ENCODE peak calls at places on chromosomes 1 and 21, in seven cellular contexts. One of them, this sample, is unnamed.

GRCh38 chr1:201594575-201595245 is 55.8 kb downstream of the NAV1 start:
- DNase-seq in choroid plexus epithelial cell: no peak
- DNase-seq in tibial nerve: no peak
- DNase-seq in WTC11: peak
- DNase-seq in esophagus muscularis mucosa: no peak
- DNase-seq in prostate gland: no peak
- DNase-seq in HFFc6: peak
- DNase-seq in this sample: no peak

GRCh38 chr21:46116846-46117585 is 19.1 kb downstream of the COL6A2 start:
- DNase-seq in tibial nerve: peak
- DNase-seq in esophagus muscularis mucosa: no peak
- DNase-seq in WTC11: peak
- DNase-seq in HFFc6: peak
- DNase-seq in prostate gland: no peak
- DNase-seq in choroid plexus epithelial cell: no peak
- DNase-seq in this sample: peak

GRCh38 chr1:17304155-17304826 is 3.7 kb upstream of the PADI4 start:
- DNase-seq in esophagus muscularis mucosa: no peak
- DNase-seq in choroid plexus epithelial cell: no peak
- DNase-seq in WTC11: no peak
- DNase-seq in tibial nerve: no peak
- DNase-seq in HFFc6: peak
- DNase-seq in prostate gland: no peak
- DNase-seq in this sample: no peak

GRCh38 chr1:94713472-94714141 is 106.5 kb upstream of the SLC44A3 start:
- DNase-seq in prostate gland: peak
- DNase-seq in choroid plexus epithelial cell: peak
- DNase-seq in tibial nerve: peak
- DNase-seq in HFFc6: peak
- DNase-seq in WTC11: peak
- DNase-seq in esophagus muscularis mucosa: peak
- DNase-seq in this sample: no peak

GRCh38 chr1:6099787-6100765 is 54.4 kb downstream of the KCNAB2 start:
- DNase-seq in prostate gland: no peak
- DNase-seq in esophagus muscularis mucosa: no peak
- DNase-seq in WTC11: peak
- DNase-seq in choroid plexus epithelial cell: peak
- DNase-seq in HFFc6: no peak
- DNase-seq in tibial nerve: no peak
- DNase-seq in this sample: no peak

GRCh38 chr21:34844033-34844923 is 175.5 kb downstream of the CLIC6 start:
- DNase-seq in HFFc6: no peak
- DNase-seq in WTC11: no peak
- DNase-seq in tibial nerve: peak
- DNase-seq in choroid plexus epithelial cell: peak
- DNase-seq in esophagus muscularis mucosa: no peak
- DNase-seq in prostate gland: no peak
- DNase-seq in this sample: no peak

GRCh38 chr1:224182866-224183590 is at the start of gene DEGS1:
- DNase-seq in prostate gland: peak
- DNase-seq in esophagus muscularis mucosa: peak
- DNase-seq in WTC11: peak
- DNase-seq in HFFc6: peak
- DNase-seq in tibial nerve: peak
- DNase-seq in choroid plexus epithelial cell: peak
- DNase-seq in this sample: peak

GRCh38 chr21:28671549-28672195 is 321.0 kb downstream of the LTN1 start:
- DNase-seq in prostate gland: no peak
- DNase-seq in WTC11: no peak
- DNase-seq in choroid plexus epithelial cell: no peak
- DNase-seq in HFFc6: peak
- DNase-seq in tibial nerve: no peak
- DNase-seq in esophagus muscularis mucosa: no peak
- DNase-seq in this sample: no peak

GRCh38 chr1:23122023-23122738 is 46.5 kb downstream of the LUZP1 start:
- DNase-seq in tibial nerve: no peak
- DNase-seq in prostate gland: peak
- DNase-seq in esophagus muscularis mucosa: no peak
- DNase-seq in HFFc6: peak
- DNase-seq in choroid plexus epithelial cell: peak
- DNase-seq in WTC11: no peak
- DNase-seq in this sample: no peak

GRCh38 chr1:32897082-32898049 is 3.8 kb downstream of the TMEM54 start:
- DNase-seq in esophagus muscularis mucosa: no peak
- DNase-seq in prostate gland: no peak
- DNase-seq in WTC11: no peak
- DNase-seq in HFFc6: no peak
- DNase-seq in choroid plexus epithelial cell: no peak
- DNase-seq in tibial nerve: no peak
- DNase-seq in this sample: no peak

GRCh38 chr1:174769961-174770549 is 229.7 kb upstream of the CACYBP start:
- DNase-seq in esophagus muscularis mucosa: no peak
- DNase-seq in HFFc6: peak
- DNase-seq in prostate gland: no peak
- DNase-seq in choroid plexus epithelial cell: peak
- DNase-seq in tibial nerve: no peak
- DNase-seq in WTC11: no peak
- DNase-seq in this sample: no peak

GRCh38 chr1:229377429-229377828 is 34.6 kb upstream of the CCSAP start:
- DNase-seq in tibial nerve: no peak
- DNase-seq in HFFc6: no peak
- DNase-seq in WTC11: no peak
- DNase-seq in choroid plexus epithelial cell: no peak
- DNase-seq in esophagus muscularis mucosa: no peak
- DNase-seq in prostate gland: no peak
- DNase-seq in this sample: peak

GRCh38 chr1:234322979-234323378 is 50.3 kb upstream of the COA6 start:
- DNase-seq in prostate gland: peak
- DNase-seq in tibial nerve: no peak
- DNase-seq in WTC11: peak
- DNase-seq in esophagus muscularis mucosa: peak
- DNase-seq in choroid plexus epithelial cell: peak
- DNase-seq in HFFc6: no peak
- DNase-seq in this sample: no peak
- TF ChIP-seq CTCF in prostate gland: peak
- TF ChIP-seq CTCF in tibial nerve: peak
- TF ChIP-seq CTCF in WTC11: peak
- TF ChIP-seq CTCF in esophagus muscularis mucosa: no peak
- TF ChIP-seq CTCF in choroid plexus epithelial cell: peak
- TF ChIP-seq CTCF in HFFc6: peak
- TF ChIP-seq CTCF in this sample: peak

DNA sequence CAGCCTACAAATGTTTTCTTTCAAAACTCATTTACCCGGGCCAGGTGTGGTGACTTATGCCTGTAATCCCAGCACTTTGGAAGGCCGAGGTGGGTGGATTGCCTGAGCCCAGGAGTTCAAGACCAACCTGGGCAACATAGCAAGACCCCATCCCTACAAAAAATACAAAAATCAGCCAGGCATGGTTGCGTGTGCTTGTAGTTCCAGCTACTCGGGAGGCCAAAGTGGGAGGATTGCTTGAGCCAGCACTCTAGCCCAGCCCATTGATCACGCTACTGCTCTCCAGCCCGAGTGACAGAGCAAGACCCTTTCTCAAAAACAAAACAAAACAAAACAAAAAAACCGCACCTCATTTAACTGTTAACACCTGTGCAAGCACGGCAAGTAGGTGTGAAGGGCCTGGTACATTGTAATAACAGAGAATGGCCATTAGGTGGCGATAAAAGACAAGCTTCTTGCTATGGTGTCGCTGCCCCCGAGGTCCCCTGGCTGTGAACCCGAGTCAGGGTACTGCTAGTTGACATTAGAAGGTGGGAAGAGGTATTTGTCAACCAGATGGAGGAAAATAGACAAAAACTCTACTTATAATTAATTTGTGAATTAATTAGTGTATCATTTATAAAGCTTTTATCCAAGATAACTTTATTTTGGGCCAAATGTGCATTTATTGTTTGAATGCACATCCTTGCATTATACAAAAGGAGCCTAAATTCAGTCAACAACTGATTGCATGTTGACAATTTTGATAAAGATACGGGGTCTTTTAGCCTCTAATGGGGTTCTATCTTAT is 66.5 kb downstream of the SH3BGR start:
- DNase-seq in HFFc6: peak
- DNase-seq in esophagus muscularis mucosa: peak
- DNase-seq in tibial nerve: no peak
- DNase-seq in prostate gland: peak
- DNase-seq in WTC11: peak
- DNase-seq in choroid plexus epithelial cell: peak
- DNase-seq in this sample: no peak
- TF ChIP-seq CTCF in HFFc6: peak
- TF ChIP-seq CTCF in esophagus muscularis mucosa: peak
- TF ChIP-seq CTCF in tibial nerve: peak
- TF ChIP-seq CTCF in prostate gland: peak
- TF ChIP-seq CTCF in WTC11: peak
- TF ChIP-seq CTCF in choroid plexus epithelial cell: peak
- TF ChIP-seq CTCF in this sample: peak

GRCh38 chr1:29999595-29999994 is 723.8 kb downstream of the MATN1 start:
- DNase-seq in prostate gland: no peak
- DNase-seq in tibial nerve: no peak
- DNase-seq in esophagus muscularis mucosa: peak
- DNase-seq in HFFc6: no peak
- DNase-seq in choroid plexus epithelial cell: no peak
- DNase-seq in WTC11: no peak
- DNase-seq in this sample: no peak

GRCh38 chr1:30005972-30006619 is 717.3 kb downstream of the MATN1 start:
- DNase-seq in choroid plexus epithelial cell: no peak
- DNase-seq in esophagus muscularis mucosa: peak
- DNase-seq in prostate gland: no peak
- DNase-seq in WTC11: no peak
- DNase-seq in HFFc6: no peak
- DNase-seq in tibial nerve: no peak
- DNase-seq in this sample: no peak

GRCh38 chr1:30001452-30002039 is 721.8 kb downstream of the MATN1 start:
- DNase-seq in WTC11: no peak
- DNase-seq in tibial nerve: no peak
- DNase-seq in esophagus muscularis mucosa: peak
- DNase-seq in prostate gland: no peak
- DNase-seq in HFFc6: no peak
- DNase-seq in choroid plexus epithelial cell: no peak
- DNase-seq in this sample: no peak

GRCh38 chr1:29998686-29999085 is 724.7 kb downstream of the MATN1 start:
- DNase-seq in choroid plexus epithelial cell: no peak
- DNase-seq in esophagus muscularis mucosa: peak
- DNase-seq in prostate gland: no peak
- DNase-seq in tibial nerve: no peak
- DNase-seq in WTC11: no peak
- DNase-seq in HFFc6: no peak
- DNase-seq in this sample: no peak

DNA sequence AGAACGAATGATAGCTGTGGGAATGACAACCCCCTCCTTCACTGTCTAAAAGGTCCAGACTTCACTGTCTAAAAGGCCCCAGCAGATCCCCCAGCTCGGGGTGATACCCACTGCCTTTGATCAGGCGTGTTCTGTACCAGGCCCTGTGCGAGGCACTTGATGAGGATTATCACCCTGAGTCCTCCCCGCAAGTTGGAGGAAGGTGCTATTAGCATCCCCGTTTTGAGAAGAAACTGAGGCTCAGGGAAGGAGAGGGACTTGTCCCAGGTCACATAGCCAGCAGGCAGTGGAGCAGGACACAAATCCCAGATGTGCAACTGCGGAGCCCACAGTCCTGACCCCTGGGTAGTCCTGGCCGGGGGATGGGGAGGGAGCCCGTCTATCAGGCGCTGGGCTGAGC is 722.4 kb downstream of the MATN1 start:
- DNase-seq in choroid plexus epithelial cell: no peak
- DNase-seq in HFFc6: no peak
- DNase-seq in esophagus muscularis mucosa: peak
- DNase-seq in WTC11: no peak
- DNase-seq in prostate gland: no peak
- DNase-seq in tibial nerve: no peak
- DNase-seq in this sample: no peak
- TF ChIP-seq CTCF in choroid plexus epithelial cell: no peak
- TF ChIP-seq CTCF in HFFc6: no peak
- TF ChIP-seq CTCF in esophagus muscularis mucosa: no peak
- TF ChIP-seq CTCF in WTC11: no peak
- TF ChIP-seq CTCF in prostate gland: no peak
- TF ChIP-seq CTCF in tibial nerve: no peak
- TF ChIP-seq CTCF in this sample: no peak

GRCh38 chr1:13465515-13465914 is 48.3 kb downstream of the LRRC38 start:
- DNase-seq in WTC11: no peak
- DNase-seq in choroid plexus epithelial cell: no peak
- DNase-seq in prostate gland: no peak
- DNase-seq in HFFc6: no peak
- DNase-seq in esophagus muscularis mucosa: no peak
- DNase-seq in tibial nerve: no peak
- DNase-seq in this sample: no peak

GRCh38 chr1:13469343-13469742 is 44.5 kb downstream of the LRRC38 start:
- DNase-seq in WTC11: peak
- DNase-seq in tibial nerve: no peak
- DNase-seq in esophagus muscularis mucosa: no peak
- DNase-seq in HFFc6: no peak
- DNase-seq in prostate gland: no peak
- DNase-seq in choroid plexus epithelial cell: peak
- DNase-seq in this sample: no peak
- TF ChIP-seq CTCF in WTC11: no peak
- TF ChIP-seq CTCF in tibial nerve: no peak
- TF ChIP-seq CTCF in esophagus muscularis mucosa: no peak
- TF ChIP-seq CTCF in HFFc6: no peak
- TF ChIP-seq CTCF in prostate gland: peak
- TF ChIP-seq CTCF in choroid plexus epithelial cell: no peak
- TF ChIP-seq CTCF in this sample: no peak